ENCODE peak calls at places on chromosomes 7 and 10, in seven cellular contexts. E is stomach, K is HCT116, P is GM12891, O is H1, X is endothelial cell of umbilical vein, B is breast epithelium. G is an unnamed sample.

GRCh38 chr10:132299381-132300336 is 8.1 kb downstream of the STK32C start:
- DNase-seq in K (no peak), B (peak), P (no peak), X (no peak), E (no peak), O (no peak), G (no peak)

GRCh38 chr7:33128990-33129805 is at the start of gene BBS9:
- DNase-seq in B (peak), O (peak), E (peak), K (peak), X (peak), P (peak), G (peak)

GRCh38 chr7:142459557-142459963 is 201.7 kb upstream of the PRSS58 start:
- DNase-seq in K (peak), E (no peak), P (no peak), B (no peak), X (peak), O (peak), G (no peak)

GRCh38 chr10:34677591-34677990 is 137.5 kb downstream of the PARD3 start:
- DNase-seq in O (no peak), E (no peak), P (no peak), B (no peak), X (no peak), K (no peak), G (no peak)

GRCh38 chr7:34728156-34728555 is 70.1 kb downstream of the NPSR1 start:
- DNase-seq in E (no peak), O (no peak), B (no peak), K (no peak), X (no peak), P (no peak), G (no peak)

GRCh38 chr7:129923709-129924108 is 29.1 kb downstream of the UBE2H start:
- DNase-seq in O (no peak), P (no peak), K (no peak), X (peak), B (no peak), E (no peak), G (peak)

GRCh38 chr7:46939558-46939957 is 642.4 kb downstream of the TNS3 start:
- DNase-seq in K (no peak), B (no peak), X (no peak), P (no peak), O (no peak), E (no peak), G (no peak)

GRCh38 chr10:80529604-80530003 is 8.1 kb upstream of the SH2D4B start:
- DNase-seq in E (no peak), K (no peak), P (no peak), X (no peak), B (no peak), O (no peak), G (no peak)

GRCh38 chr7:45582868-45583277 is 8.7 kb downstream of the ADCY1 start:
- DNase-seq in B (peak), P (no peak), K (no peak), X (no peak), E (no peak), O (no peak), G (no peak)

GRCh38 chr10:68725016-68725415 is 4.0 kb downstream of the CCAR1 start:
- DNase-seq in X (no peak), B (no peak), K (no peak), E (no peak), O (no peak), P (no peak), G (no peak)

GRCh38 chr10:107425844-107426553 is 261.5 kb upstream of the SORCS1 start:
- DNase-seq in K (no peak), O (no peak), P (no peak), B (no peak), X (no peak), E (no peak), G (no peak)

GRCh38 chr10:74891048-74891447 is 64.6 kb downstream of the KAT6B start:
- DNase-seq in X (no peak), K (no peak), B (no peak), P (no peak), O (no peak), E (peak), G (no peak)

GRCh38 chr10:31866118-31866670 is 62.4 kb downstream of the ARHGAP12 start:
- DNase-seq in P (no peak), O (no peak), E (no peak), K (no peak), B (no peak), X (no peak), G (no peak)

GRCh38 chr10:46556515-46557318 is at the start of gene GPRIN2:
- DNase-seq in E (peak), B (peak), O (peak), K (no peak), P (no peak), X (no peak), G (no peak)

GRCh38 chr7:64463636-64464375 is 99.1 kb downstream of the ZNF680 start:
- DNase-seq in O (no peak), E (no peak), K (no peak), P (no peak), X (no peak), B (peak), G (no peak)

GRCh38 chr7:37481722-37482288 is 33.1 kb upstream of the ELMO1 start:
- DNase-seq in P (no peak), O (no peak), B (no peak), X (no peak), K (no peak), E (no peak), G (no peak)

GRCh38 chr10:63724922-63725321 is 203.7 kb downstream of the REEP3 start:
- DNase-seq in O (no peak), B (no peak), X (no peak), P (no peak), E (no peak), K (no peak), G (no peak)

GRCh38 chr7:88243345-88243909 is 23.6 kb upstream of the SRI start:
- DNase-seq in E (no peak), X (peak), P (no peak), K (peak), O (peak), B (no peak), G (no peak)

GRCh38 chr10:12699756-12700556 is 301.6 kb downstream of the CCDC3 start:
- DNase-seq in P (no peak), B (no peak), K (no peak), O (peak), E (no peak), X (no peak), G (no peak)

GRCh38 chr7:78786055-78786454 is 667.4 kb downstream of the MAGI2 start:
- DNase-seq in B (no peak), O (no peak), E (no peak), K (no peak), P (no peak), X (no peak), G (no peak)

DNA sequence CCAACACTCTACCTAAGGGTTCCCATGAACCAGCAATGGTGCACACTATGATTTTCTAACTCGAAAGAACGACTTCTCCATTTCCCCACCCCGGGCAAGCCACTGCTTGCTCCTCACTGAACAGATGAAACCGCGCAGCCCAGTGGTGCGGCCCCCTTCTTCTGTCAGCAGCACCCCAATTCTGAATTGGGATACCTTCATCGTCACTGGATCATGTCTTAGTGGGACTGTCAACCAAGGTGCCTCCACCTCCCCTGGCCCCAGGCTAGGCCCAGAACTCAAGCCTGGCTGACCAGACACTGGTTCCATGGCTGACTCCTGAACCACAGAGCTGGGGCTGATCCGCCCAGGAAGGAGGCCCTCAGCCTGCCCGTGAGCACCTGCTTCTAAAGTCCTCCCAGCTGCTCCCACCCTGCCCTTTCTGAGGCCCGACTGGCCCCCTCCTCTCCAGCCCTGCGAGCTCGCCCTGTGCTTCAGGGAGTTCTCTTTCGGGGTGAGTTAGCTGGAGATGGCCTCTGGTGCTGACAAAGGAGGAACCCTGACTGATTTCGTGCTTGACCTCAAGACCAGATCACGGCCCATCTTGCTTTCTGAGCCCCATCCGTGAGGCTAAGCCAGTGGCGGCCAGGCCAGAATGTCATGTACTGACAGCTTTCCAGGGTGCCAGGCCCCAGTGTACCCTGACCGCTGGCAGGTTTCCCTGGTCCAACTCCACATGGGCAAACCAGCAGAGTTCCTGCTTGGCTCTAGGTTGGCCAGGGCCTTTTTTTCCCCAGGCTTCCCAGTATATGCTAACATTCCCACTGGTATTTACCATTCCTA is 44.5 kb downstream of the FAM53B start:
- DNase-seq in P (no peak), E (peak), O (no peak), B (no peak), X (no peak), K (no peak), G (no peak)
- TF ChIP-seq POLR2AphosphoS5 in P (no peak), E (no peak), O (no peak), B (no peak), X (no peak), K (no peak), G (no peak)

GRCh38 chr10:91409069-91409868 is 875 bp upstream of the HECTD2 start:
- DNase-seq in B (peak), E (peak), P (peak), O (no peak), K (no peak), X (peak), G (peak)
- TF ChIP-seq POLR2A in B (peak), E (peak), P (no peak), O (no peak), K (peak), X (peak), G (no peak)

GRCh38 chr7:23347007-23347681 is 48.0 kb downstream of the MALSU1 start:
- DNase-seq in X (peak), P (no peak), O (no peak), B (no peak), E (no peak), K (no peak), G (no peak)
- TF ChIP-seq POLR2AphosphoS5 in X (no peak), P (no peak), O (no peak), B (no peak), E (no peak), K (no peak), G (no peak)

GRCh38 chr10:27865221-27865635 is 119.6 kb upstream of the MKX start:
- DNase-seq in X (peak), O (no peak), E (no peak), K (peak), B (no peak), P (no peak), G (no peak)
- TF ChIP-seq POLR2A in X (no peak), O (no peak), E (no peak), K (no peak), B (no peak), P (no peak), G (no peak)

GRCh38 chr10:59281861-59282260 is 80.5 kb downstream of the FAM13C start:
- DNase-seq in O (no peak), E (no peak), B (no peak), K (no peak), P (no peak), X (no peak), G (no peak)
- TF ChIP-seq POLR2AphosphoS5 in O (no peak), E (no peak), B (no peak), K (no peak), P (no peak), X (no peak), G (no peak)

G was measured in GM12892.